ENCODE peak calls at places on chromosome 11, in nine cellular contexts. T is IMR-90, S is heart right ventricle, U is uterus, R is PC-9, B is ascending aorta, V is colonic mucosa, H is upper lobe of right lung, W is sigmoid colon. K is an unnamed sample.

GRCh38 chr11:116473236-116473769 is 299.5 kb downstream of the BUD13 start:
- DNase-seq in V (no peak), B (no peak), R (no peak), U (no peak), T (no peak), S (no peak), H (no peak), W (no peak), K (no peak)

GRCh38 chr11:45451766-45452440 is 165.8 kb upstream of the SYT13 start:
- DNase-seq in V (no peak), S (no peak), B (no peak), R (no peak), T (peak; percentile 5), U (no peak), H (no peak), W (no peak), K (no peak)

GRCh38 chr11:113681282-113681681 is 24.8 kb downstream of the TMPRSS5 start:
- DNase-seq in B (no peak), V (no peak), S (no peak), W (no peak), T (no peak), U (no peak), R (no peak), H (no peak), K (no peak)

GRCh38 chr11:1928038-1928890 is 8.8 kb downstream of the TNNT3 start:
- DNase-seq in B (no peak), T (no peak), W (no peak), V (no peak), R (no peak), S (no peak), U (peak; percentile 26), H (peak; percentile 60), K (no peak)

GRCh38 chr11:2103666-2104523 is 35.3 kb downstream of the IGF2 start:
- DNase-seq in U (peak; percentile 11), S (no peak), T (no peak), B (no peak), H (no peak), R (no peak), V (no peak), W (peak; percentile 55), K (no peak)

GRCh38 chr11:18657696-18658095 is 23.6 kb upstream of the SPTY2D1 start:
- DNase-seq in V (no peak), S (no peak), R (no peak), B (no peak), U (no peak), W (peak; percentile 0), T (no peak), H (no peak), K (no peak)

GRCh38 chr11:13040969-13041561 is 31.9 kb downstream of the RASSF10 start:
- DNase-seq in T (no peak), S (no peak), H (no peak), R (no peak), U (no peak), B (no peak), W (no peak), V (no peak), K (no peak)

GRCh38 chr11:71548716-71549151 is 514 bp downstream of the KRTAP5-9 start:
- DNase-seq in W (no peak), T (no peak), V (no peak), H (no peak), R (no peak), B (no peak), U (no peak), S (no peak), K (no peak)

GRCh38 chr11:111797145-111797581 is 31.0 kb upstream of the PPP2R1B start:
- DNase-seq in U (no peak), B (no peak), H (no peak), S (no peak), R (peak; percentile 2), V (peak; percentile 74), T (peak; percentile 53), W (no peak), K (no peak)

GRCh38 chr11:69436041-69436982 is 45.2 kb upstream of the LINC01488 start:
- DNase-seq in S (no peak), T (no peak), U (no peak), B (no peak), V (no peak), W (peak; percentile 56), H (peak; percentile 53), R (no peak), K (no peak)
- H3K27ac ChIP-seq in S (no peak overlapping the region), T (no peak overlapping the region), U (no peak overlapping the region), B (no peak overlapping the region), V (no peak overlapping the region), W (no peak overlapping the region), H (no peak overlapping the region), R (peak overlapping the region; percentile 45), K (no peak overlapping the region)

DNA sequence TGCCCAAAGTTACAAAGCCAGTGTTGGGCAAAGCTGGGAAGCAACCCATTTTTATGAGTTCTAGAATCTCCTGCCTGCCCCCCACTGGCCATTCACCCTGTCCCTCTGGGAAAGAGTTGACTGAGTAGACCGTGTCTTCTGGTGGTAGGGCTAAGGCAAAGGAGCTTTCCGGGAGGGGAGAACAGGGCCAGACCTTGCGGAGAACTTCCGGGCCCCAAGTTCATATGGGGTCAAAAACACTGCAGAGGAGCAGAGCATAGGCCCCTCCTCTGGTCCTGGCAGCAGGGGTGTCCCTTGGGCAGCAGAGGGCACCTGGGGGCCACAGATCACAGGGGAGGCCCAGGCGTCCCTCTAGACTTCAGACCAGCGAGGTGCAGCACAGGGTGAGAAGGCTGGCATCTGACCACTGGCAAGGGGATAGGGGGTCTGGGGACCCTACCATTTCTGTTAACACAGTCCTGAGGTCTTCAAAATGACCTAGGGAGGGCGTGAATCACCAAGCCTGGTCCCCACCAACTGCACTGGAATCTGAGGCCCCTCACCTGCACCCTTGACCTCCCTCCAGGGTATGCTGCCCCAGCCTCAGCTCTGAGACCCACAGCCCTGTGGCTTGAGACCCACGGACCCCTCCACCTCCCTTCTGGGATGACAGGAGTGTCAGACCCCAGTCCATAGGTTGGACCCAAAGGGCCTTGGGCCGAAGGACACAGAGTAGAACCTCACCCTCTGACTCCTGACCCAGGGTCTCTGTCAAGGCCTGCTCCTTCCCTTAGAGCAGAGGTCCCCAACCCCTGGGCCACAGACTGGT is 1.3 kb upstream of the ARAP1 start:
- DNase-seq in W (no peak), S (no peak), V (peak; percentile 40), B (no peak), T (no peak), U (no peak), R (no peak), H (no peak), K (no peak)
- TF ChIP-seq CTCF in W (no peak), S (no peak), V (no peak), B (no peak), T (peak; percentile 6), U (no peak), R (no peak), H (peak; percentile 19), K (no peak)

DNA sequence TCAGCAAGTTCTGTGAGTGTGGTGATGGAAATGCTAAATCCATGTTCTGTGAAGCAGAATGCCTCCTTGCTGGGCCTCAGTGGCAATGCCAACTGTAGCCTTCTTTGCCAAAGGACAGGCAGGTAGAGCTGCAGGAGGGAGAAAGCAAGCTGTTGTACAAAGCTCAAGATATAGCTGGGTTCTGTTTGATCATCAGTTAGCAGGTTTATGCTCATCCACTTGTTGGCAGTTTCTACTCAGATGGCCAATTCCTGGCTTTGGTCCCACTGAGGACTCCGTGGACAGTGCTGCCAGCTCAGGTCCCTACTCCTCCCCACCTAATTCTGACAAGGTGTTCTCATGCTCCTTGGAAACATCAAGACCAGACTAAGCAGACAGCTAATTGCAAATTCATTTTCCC is 65.1 kb downstream of the PRSS23 start:
- DNase-seq in S (no peak), T (no peak), U (no peak), B (no peak), R (no peak), W (no peak), H (no peak), V (no peak), K (no peak)
- H3K4me3 ChIP-seq in S (no peak overlapping the region), T (no peak overlapping the region), U (no peak overlapping the region), B (no peak overlapping the region), R (no peak overlapping the region), W (no peak overlapping the region), H (no peak overlapping the region), V (no peak overlapping the region), K (no peak overlapping the region)

DNA sequence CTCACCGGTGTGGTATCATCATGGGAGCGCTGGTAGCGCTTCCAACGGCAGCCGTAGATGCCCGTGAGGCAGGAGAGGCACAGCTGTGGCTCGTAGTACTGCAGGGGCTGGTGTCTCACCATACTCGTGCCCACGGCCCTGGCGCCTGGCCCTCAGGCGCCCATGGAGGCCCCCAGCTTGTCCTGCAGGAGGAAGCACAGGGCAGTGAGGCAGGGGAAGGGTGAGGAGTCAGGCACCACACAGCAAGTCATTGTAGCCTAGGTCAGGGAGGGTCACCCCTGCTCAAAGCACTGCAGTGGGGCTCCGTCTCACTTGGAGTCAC is 44.6 kb upstream of the KLHL35 start:
- DNase-seq in R (no peak), W (no peak), S (no peak), V (no peak), B (no peak), H (no peak), T (no peak), U (no peak), K (no peak)
- H3K27ac ChIP-seq in R (no peak overlapping the region), W (no peak overlapping the region), S (no peak overlapping the region), V (no peak overlapping the region), B (no peak overlapping the region), H (no peak overlapping the region), T (no peak overlapping the region), U (no peak overlapping the region), K (no peak overlapping the region)

GRCh38 chr11:6606471-6607189 is 3.1 kb downstream of the ILK start:
- DNase-seq in W (peak; percentile 98), U (peak; percentile 97), R (peak; percentile 78), V (peak; percentile 92), H (peak; percentile 91), B (peak; percentile 83), T (peak; percentile 95), S (peak; percentile 97), K (peak; percentile 96)

GRCh38 chr11:6607190-6607635 is 3.6 kb downstream of the ILK start:
- DNase-seq in T (no peak), B (no peak), U (peak; percentile 13), R (no peak), W (no peak), H (no peak), S (peak; percentile 2), V (peak; percentile 12), K (no peak)

GRCh38 chr11:6603287-6604080 is at the start of the genes ILK and RRP8:
- DNase-seq in V (peak; percentile 93), S (peak; percentile 93), R (peak; percentile 77), H (peak; percentile 96), W (peak; percentile 96), U (peak; percentile 91), T (peak; percentile 86), B (peak; percentile 59), K (peak; percentile 93)

GRCh38 chr11:6602096-6602940 is 1.1 kb downstream of the RRP8 start:
- DNase-seq in S (peak; percentile 2), H (no peak), B (no peak), U (peak; percentile 11), R (no peak), V (peak; percentile 17), W (peak; percentile 51), T (no peak), K (peak; percentile 26)

DNA sequence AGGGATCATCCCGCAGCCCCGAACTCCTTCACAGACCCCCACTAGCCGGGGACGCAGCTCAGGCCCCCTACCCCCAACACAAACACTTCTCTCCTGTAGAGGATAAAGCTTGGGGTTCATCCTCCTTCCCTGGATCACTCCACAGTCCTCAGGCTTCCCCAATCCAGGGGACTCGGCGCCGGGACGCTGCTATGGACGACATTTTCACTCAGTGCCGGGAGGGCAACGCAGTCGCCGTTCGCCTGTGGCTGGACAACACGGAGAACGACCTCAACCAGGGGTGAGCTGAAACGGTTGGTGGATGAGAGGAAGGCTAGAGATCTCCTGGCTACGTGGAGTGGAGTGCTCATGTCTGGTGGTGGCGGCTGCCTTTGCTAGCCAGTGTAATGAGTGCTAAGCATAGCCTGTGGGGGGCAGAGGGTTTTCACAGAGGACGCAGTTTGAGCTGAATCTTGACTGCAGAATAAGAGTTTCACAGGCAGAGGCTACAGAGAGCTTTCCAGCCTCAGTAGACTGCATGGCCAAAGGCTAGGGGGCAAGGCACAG is 580 bp downstream of the ILK start:
- DNase-seq in S (peak; percentile 61), B (no peak), V (peak; percentile 66), T (peak; percentile 70), R (peak; percentile 24), H (no peak), U (peak; percentile 65), W (peak; percentile 79), K (peak; percentile 71)
- TF ChIP-seq CTCF in S (no peak), B (no peak), V (no peak), T (peak; percentile 29), R (no peak), H (peak; percentile 27), U (peak; percentile 28), W (no peak), K (peak; percentile 45)

K was measured in right atrium auricular region.